ENCODE peak calls at places on chromosomes 4 and X, in eight cellular contexts. I, L, V, Z, P, C, Q and E are unnamed samples.

GRCh38 chrX:57528670-57529255 is 63.0 kb upstream of the ZXDB start:
- DNase-seq in I (peak; percentile 23), L (peak; percentile 11), V (no peak), Z (no peak), P (no peak), C (peak; percentile 38), Q (no peak), E (no peak)

GRCh38 chrX:69109706-69110635 is 55.3 kb downstream of the PJA1 start:
- DNase-seq in I (peak; percentile 50), L (peak; percentile 73), V (no peak), Z (no peak), P (no peak), C (peak; percentile 33), Q (no peak), E (no peak)

GRCh38 chr4:82561745-82562552 is at the start of gene TMEM150C:
- DNase-seq in I (peak; percentile 84), L (peak; percentile 18), V (peak; percentile 39), Z (no peak), P (no peak), C (peak; percentile 67), Q (no peak), E (peak; percentile 33)

GRCh38 chrX:71976753-71977152 is 66.1 kb downstream of the NHSL2 start:
- DNase-seq in I (no peak), L (no peak), V (peak; percentile 24), Z (no peak), P (no peak), C (no peak), Q (no peak), E (no peak)

GRCh38 chr4:48290146-48290772 is 20.6 kb upstream of the TEC start:
- DNase-seq in I (peak; percentile 7), L (peak; percentile 22), V (peak; percentile 33), Z (no peak), P (no peak), C (no peak), Q (no peak), E (no peak)

GRCh38 chrX:63350551-63350950 is 581 bp downstream of the SPIN4 start:
- DNase-seq in I (peak; percentile 30), L (peak; percentile 24), V (peak; percentile 5), Z (no peak), P (no peak), C (peak; percentile 30), Q (no peak), E (peak; percentile 17)

GRCh38 chrX:145609951-145610511 is 207.6 kb upstream of the SLITRK2 start:
- DNase-seq in I (no peak), L (no peak), V (no peak), Z (no peak), P (no peak), C (no peak), Q (no peak), E (no peak)

GRCh38 chr4:156290811-156291210 is 337.1 kb upstream of the CTSO start:
- DNase-seq in I (no peak), L (no peak), V (no peak), Z (no peak), P (no peak), C (no peak), Q (no peak), E (no peak)

GRCh38 chr4:102736636-102737549 is 23.9 kb downstream of the MANBA start:
- DNase-seq in I (no peak), L (peak; percentile 78), V (no peak), Z (no peak), P (no peak), C (peak; percentile 62), Q (no peak), E (no peak)

GRCh38 chr4:88418411-88418810 is 38.5 kb upstream of the HERC5 start:
- DNase-seq in I (no peak), L (no peak), V (no peak), Z (no peak), P (no peak), C (no peak), Q (no peak), E (no peak)

GRCh38 chrX:122572461-122572860 is 611.6 kb upstream of the GRIA3 start:
- DNase-seq in I (no peak), L (no peak), V (no peak), Z (no peak), P (no peak), C (no peak), Q (no peak), E (no peak)

GRCh38 chrX:9957743-9958142 is 9.4 kb upstream of the CLDN34 start:
- DNase-seq in I (no peak), L (no peak), V (no peak), Z (no peak), P (no peak), C (no peak), Q (no peak), E (no peak)

GRCh38 chr4:139858436-139859225 is 193.0 kb downstream of the MGST2 start:
- DNase-seq in I (no peak), L (no peak), V (no peak), Z (no peak), P (no peak), C (no peak), Q (no peak), E (peak; percentile 20)

GRCh38 chrX:77167993-77168392 is 279.2 kb upstream of the FGF16 start:
- DNase-seq in I (no peak), L (no peak), V (peak; percentile 6), Z (peak; percentile 82), P (no peak), C (no peak), Q (no peak), E (no peak)

GRCh38 chrX:17613979-17614572 is 123.2 kb upstream of the SCML1 start:
- DNase-seq in I (no peak), L (peak; percentile 43), V (peak; percentile 40), Z (no peak), P (no peak), C (no peak), Q (no peak), E (no peak)

GRCh38 chrX:53268173-53268572 is 13.2 kb downstream of the IQSEC2 start:
- DNase-seq in I (no peak), L (no peak), V (no peak), Z (no peak), P (no peak), C (no peak), Q (no peak), E (no peak)

GRCh38 chr4:138734746-138735145 is 280.8 kb upstream of the NOCT start:
- DNase-seq in I (no peak), L (no peak), V (peak; percentile 65), Z (no peak), P (no peak), C (no peak), Q (no peak), E (no peak)

DNA sequence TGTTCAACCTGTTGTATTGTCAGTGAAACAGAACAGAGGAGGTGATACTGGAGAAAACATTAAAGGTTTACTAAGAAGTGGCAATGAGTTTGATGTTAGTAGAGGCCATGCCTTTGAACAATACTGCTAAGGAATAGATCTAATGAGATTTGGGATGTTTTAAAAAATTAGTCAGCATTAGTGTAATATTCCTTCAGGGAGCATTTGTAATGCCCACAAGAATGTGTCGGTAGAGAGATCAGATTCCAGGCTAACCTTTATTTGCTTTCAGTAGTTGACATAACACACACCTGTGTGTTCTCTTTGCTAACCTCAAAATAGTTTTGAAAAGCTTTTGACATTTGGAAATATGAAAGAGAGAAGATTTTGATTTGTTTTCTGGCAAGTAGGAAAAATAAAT is 328.8 kb downstream of the BMPR1B start:
- DNase-seq in I (no peak), L (no peak), V (no peak), Z (no peak), P (no peak), C (no peak), Q (no peak), E (no peak)
- H3K27ac ChIP-seq in I (no peak overlapping the region), L (peak overlapping the region; percentile 68), V (no peak overlapping the region), Z (no peak overlapping the region), P (no peak overlapping the region), C (no peak overlapping the region), Q (no peak overlapping the region), E (no peak overlapping the region)

GRCh38 chr4:3010577-3010976 is 47.2 kb downstream of the GRK4 start:
- DNase-seq in I (no peak), L (no peak), V (no peak), Z (no peak), P (no peak), C (no peak), Q (no peak), E (no peak)

GRCh38 chr4:3011456-3012220 is 48.3 kb downstream of the GRK4 start:
- DNase-seq in I (no peak), L (no peak), V (no peak), Z (no peak), P (no peak), C (no peak), Q (no peak), E (no peak)

GRCh38 chr4:3010998-3011397 is 47.6 kb downstream of the GRK4 start:
- DNase-seq in I (no peak), L (no peak), V (peak; percentile 47), Z (no peak), P (no peak), C (no peak), Q (no peak), E (no peak)

GRCh38 chr4:3007724-3008123 is 44.4 kb downstream of the GRK4 start:
- DNase-seq in I (no peak), L (no peak), V (no peak), Z (no peak), P (no peak), C (no peak), Q (no peak), E (no peak)

DNA sequence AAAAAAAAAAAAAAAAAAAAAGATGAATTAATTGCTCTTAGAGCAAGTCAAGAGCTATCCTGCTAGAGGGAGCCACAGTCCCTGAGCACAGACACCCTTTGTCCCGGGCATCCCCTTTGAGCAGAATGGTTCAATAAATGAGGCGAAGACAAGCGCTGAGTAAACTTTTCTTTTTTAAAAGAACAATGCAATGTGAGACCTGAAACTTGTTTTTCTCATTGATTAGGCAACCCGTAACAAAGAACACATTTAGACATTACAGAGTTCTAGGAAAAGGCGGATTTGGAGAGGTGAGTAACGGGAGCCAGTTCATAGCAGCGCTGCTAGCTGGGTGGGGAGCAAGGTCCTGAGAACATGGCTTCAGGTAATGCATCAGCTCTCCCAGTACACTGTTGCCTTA is 46.1 kb downstream of the GRK4 start:
- DNase-seq in I (peak; percentile 65), L (no peak), V (peak; percentile 10), Z (no peak), P (no peak), C (peak; percentile 47), Q (no peak), E (no peak)
- H3K27ac ChIP-seq in I (no peak overlapping the region), L (no peak overlapping the region), V (no peak overlapping the region), Z (no peak overlapping the region), P (no peak overlapping the region), C (no peak overlapping the region), Q (no peak overlapping the region), E (no peak overlapping the region)

GRCh38 chrX:7154040-7154597 is 6.2 kb upstream of the PUDP start:
- DNase-seq in I (peak; percentile 24), L (no peak), V (no peak), Z (no peak), P (no peak), C (no peak), Q (no peak), E (no peak)
- H3K27ac ChIP-seq in I (no peak overlapping the region), L (no peak overlapping the region), V (no peak overlapping the region), Z (no peak overlapping the region), P (no peak overlapping the region), C (no peak overlapping the region), Q (no peak overlapping the region), E (no peak overlapping the region)

GRCh38 chr4:16250665-16251365 is 24.5 kb upstream of the TAPT1 start:
- DNase-seq in I (peak; percentile 56), L (no peak), V (peak; percentile 47), Z (no peak), P (no peak), C (no peak), Q (no peak), E (no peak)
- H3K27ac ChIP-seq in I (no peak overlapping the region), L (no peak overlapping the region), V (no peak overlapping the region), Z (no peak overlapping the region), P (no peak overlapping the region), C (no peak overlapping the region), Q (no peak overlapping the region), E (no peak overlapping the region)